ENCODE peak calls at places on chromosome 1, in five cellular contexts. One of them, this sample, is unnamed.

GRCh38 chr1:22077728-22078127 is 25.2 kb downstream of the CDC42 start:
- DNase-seq in transverse colon: no peak
- DNase-seq in A549: no peak
- DNase-seq in OCI-LY7: no peak
- DNase-seq in psoas muscle: no peak
- DNase-seq in this sample: no peak

GRCh38 chr1:11729498-11730428 is 6.2 kb upstream of the AGTRAP start:
- DNase-seq in transverse colon: no peak
- DNase-seq in A549: no peak
- DNase-seq in OCI-LY7: no peak
- DNase-seq in psoas muscle: no peak
- DNase-seq in this sample: no peak

GRCh38 chr1:110200666-110201065 is 9.4 kb upstream of the KCNC4 start:
- DNase-seq in transverse colon: no peak
- DNase-seq in A549: no peak
- DNase-seq in OCI-LY7: no peak
- DNase-seq in psoas muscle: no peak
- DNase-seq in this sample: no peak

GRCh38 chr1:105914403-105914802 is 1142.1 kb upstream of the PRMT6 start:
- DNase-seq in transverse colon: no peak
- DNase-seq in A549: no peak
- DNase-seq in OCI-LY7: no peak
- DNase-seq in psoas muscle: no peak
- DNase-seq in this sample: no peak

GRCh38 chr1:221117548-221117951 is 238.3 kb downstream of the HLX start:
- DNase-seq in transverse colon: no peak
- DNase-seq in A549: peak; percentile 53
- DNase-seq in OCI-LY7: no peak
- DNase-seq in psoas muscle: peak; percentile 73
- DNase-seq in this sample: no peak

GRCh38 chr1:151210830-151211229 is 12.5 kb downstream of the PIP5K1A start:
- DNase-seq in transverse colon: no peak
- DNase-seq in A549: no peak
- DNase-seq in OCI-LY7: no peak
- DNase-seq in psoas muscle: no peak
- DNase-seq in this sample: no peak

GRCh38 chr1:114341886-114342285 is 169.1 kb downstream of the TRIM33 start:
- DNase-seq in transverse colon: no peak
- DNase-seq in A549: no peak
- DNase-seq in OCI-LY7: no peak
- DNase-seq in psoas muscle: no peak
- DNase-seq in this sample: no peak

GRCh38 chr1:8822383-8823294 is 5.2 kb upstream of the RERE start:
- DNase-seq in transverse colon: no peak
- DNase-seq in A549: no peak
- DNase-seq in OCI-LY7: no peak
- DNase-seq in psoas muscle: no peak
- DNase-seq in this sample: peak; percentile 64

GRCh38 chr1:119516680-119517079 is 9.7 kb downstream of the HSD3B1 start:
- DNase-seq in transverse colon: no peak
- DNase-seq in A549: peak; percentile 27
- DNase-seq in OCI-LY7: no peak
- DNase-seq in psoas muscle: no peak
- DNase-seq in this sample: no peak

GRCh38 chr1:108817016-108817415 is 39.9 kb downstream of the AKNAD1 start:
- DNase-seq in transverse colon: peak; percentile 33
- DNase-seq in A549: no peak
- DNase-seq in OCI-LY7: no peak
- DNase-seq in psoas muscle: peak; percentile 52
- DNase-seq in this sample: peak; percentile 80
- H3K4me3 ChIP-seq in transverse colon: no peak overlapping the region
- H3K4me3 ChIP-seq in A549: no peak overlapping the region
- H3K4me3 ChIP-seq in OCI-LY7: no peak overlapping the region
- H3K4me3 ChIP-seq in psoas muscle: peak overlapping the region; percentile 61
- H3K4me3 ChIP-seq in this sample: peak overlapping the region; percentile 24

DNA sequence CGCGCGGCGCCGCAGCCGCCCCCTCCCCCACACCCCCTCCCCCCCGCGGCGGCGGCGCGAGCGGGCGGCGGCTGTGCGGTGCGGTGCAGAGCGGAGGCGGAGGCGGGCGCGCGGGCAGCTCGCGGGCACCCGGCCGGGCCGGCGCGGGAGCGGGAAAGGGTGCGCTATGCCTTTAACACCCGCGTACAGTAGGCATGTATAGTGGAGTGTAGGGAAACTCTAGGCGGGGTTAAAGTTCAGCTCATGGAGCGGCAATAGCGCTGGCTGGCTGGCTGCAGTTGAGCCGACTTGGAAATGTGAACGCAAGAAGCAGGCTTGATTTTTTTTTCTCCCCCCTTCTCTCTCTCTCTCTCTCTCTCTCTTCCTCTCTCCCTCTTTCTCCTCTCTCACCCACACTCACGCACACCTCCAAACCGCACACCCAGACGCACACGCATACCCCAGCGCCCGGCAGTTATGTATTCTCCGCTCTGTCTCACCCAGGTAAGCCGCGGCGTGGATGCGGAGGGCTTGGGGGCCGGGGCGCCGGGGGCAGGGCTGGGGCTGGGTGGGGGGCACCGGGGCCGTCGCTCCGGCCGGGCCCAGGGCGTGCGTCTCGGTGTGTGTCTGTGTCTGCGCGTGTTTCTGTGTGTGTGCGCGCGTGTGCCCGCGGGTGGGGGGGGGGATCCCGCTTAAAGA is at the start of gene NFIA:
- DNase-seq in transverse colon: peak; percentile 75
- DNase-seq in A549: peak; percentile 86
- DNase-seq in OCI-LY7: peak; percentile 50
- DNase-seq in psoas muscle: peak; percentile 81
- DNase-seq in this sample: peak; percentile 34
- H3K27ac ChIP-seq in transverse colon: peak within 1 kb of the TSS; percentile 94
- H3K27ac ChIP-seq in A549: peak within 1 kb of the TSS; percentile 91
- H3K27ac ChIP-seq in OCI-LY7: peak within 1 kb of the TSS; percentile 25
- H3K27ac ChIP-seq in psoas muscle: peak within 1 kb of the TSS; percentile 97
- H3K27ac ChIP-seq in this sample: no peak within 1 kb of the TSS

DNA sequence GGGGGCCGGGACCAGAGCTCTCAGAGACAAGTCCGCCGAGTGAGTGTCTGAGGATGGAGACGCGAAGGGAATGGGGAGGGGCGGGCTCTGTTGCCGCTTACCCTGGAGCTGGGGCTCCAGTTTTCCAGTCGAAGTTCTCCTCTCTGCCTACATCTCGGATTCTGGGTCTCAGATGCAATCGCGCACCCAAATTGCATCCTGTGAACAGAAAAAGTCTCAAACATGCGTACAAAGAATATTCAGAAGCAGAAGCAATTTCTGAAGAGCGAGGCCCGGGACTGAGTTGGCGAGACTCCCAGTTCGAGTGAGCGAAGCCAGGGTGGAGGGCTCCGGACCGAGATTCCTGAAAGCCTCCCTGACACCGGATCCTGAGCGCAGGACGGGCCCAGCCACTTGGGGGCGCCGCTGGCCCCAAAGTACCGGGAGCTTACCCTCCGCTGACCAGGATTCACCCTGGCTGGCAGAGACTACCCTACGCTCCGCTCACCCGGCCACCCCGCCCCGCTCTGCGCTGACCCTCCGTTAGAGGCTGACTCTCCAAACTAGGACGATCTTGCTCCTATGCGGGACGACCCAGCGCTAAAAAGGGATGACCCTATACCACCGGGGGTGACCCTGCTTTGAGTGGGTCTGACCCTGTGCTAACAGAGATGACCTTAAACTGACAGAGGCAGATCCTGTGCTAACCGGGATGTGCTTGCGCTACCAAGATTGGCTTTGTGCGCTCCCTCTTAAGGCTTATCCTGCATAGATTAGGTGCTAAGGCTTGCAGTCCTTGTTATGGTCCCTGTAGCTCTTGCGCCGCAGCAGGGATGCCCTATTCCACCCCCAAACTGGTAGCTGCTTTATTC is 12.1 kb downstream of the FOXD2 start:
- DNase-seq in transverse colon: peak; percentile 40
- DNase-seq in A549: peak; percentile 39
- DNase-seq in OCI-LY7: no peak
- DNase-seq in psoas muscle: peak; percentile 67
- DNase-seq in this sample: no peak
- H3K4me3 ChIP-seq in transverse colon: no peak overlapping the region
- H3K4me3 ChIP-seq in A549: no peak overlapping the region
- H3K4me3 ChIP-seq in OCI-LY7: no peak overlapping the region
- H3K4me3 ChIP-seq in psoas muscle: no peak overlapping the region
- H3K4me3 ChIP-seq in this sample: no peak overlapping the region

GRCh38 chr1:234616644-234617043 is 6.7 kb upstream of the IRF2BP2 start:
- DNase-seq in transverse colon: no peak
- DNase-seq in A549: no peak
- DNase-seq in OCI-LY7: no peak
- DNase-seq in psoas muscle: no peak
- DNase-seq in this sample: no peak
- H3K27ac ChIP-seq in transverse colon: peak overlapping the region; percentile 48
- H3K27ac ChIP-seq in A549: peak overlapping the region; percentile 96
- H3K27ac ChIP-seq in OCI-LY7: no peak overlapping the region
- H3K27ac ChIP-seq in psoas muscle: peak overlapping the region; percentile 70
- H3K27ac ChIP-seq in this sample: peak overlapping the region; percentile 89

DNA sequence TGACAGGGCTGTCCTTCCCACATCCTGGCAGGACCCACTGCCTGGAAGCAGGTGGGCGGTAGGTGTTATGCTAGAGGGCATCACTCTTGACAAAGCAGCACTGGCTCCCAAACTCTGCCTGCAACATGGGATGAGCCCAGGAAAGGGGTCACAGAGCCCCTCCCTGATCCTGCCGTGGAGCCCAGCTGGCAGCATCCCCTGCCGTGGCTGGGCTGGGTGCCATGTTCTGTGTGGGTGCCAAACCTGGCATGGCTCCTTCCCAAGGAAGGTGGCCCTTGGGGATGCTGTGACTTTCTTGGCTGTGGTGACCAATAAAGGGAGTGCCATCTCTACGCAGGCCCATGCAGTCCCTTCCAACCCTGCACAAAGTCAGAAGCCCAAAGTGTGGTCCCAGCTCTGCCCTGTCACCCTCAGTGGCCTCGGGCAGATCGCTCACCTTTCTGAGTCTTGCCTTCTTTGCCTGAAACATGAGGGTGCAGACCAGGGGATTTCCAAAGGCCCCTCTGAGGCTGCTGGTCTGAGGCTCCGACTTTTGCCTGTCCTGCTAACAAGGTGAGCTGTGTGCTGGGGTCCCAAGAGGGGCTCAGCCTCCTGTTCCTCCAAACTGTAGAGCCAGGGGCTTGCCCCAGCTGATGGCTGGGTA is 6.0 kb downstream of the CDK18 start:
- DNase-seq in transverse colon: no peak
- DNase-seq in A549: no peak
- DNase-seq in OCI-LY7: no peak
- DNase-seq in psoas muscle: no peak
- DNase-seq in this sample: no peak
- H3K4me3 ChIP-seq in transverse colon: no peak overlapping the region
- H3K4me3 ChIP-seq in A549: no peak overlapping the region
- H3K4me3 ChIP-seq in OCI-LY7: no peak overlapping the region
- H3K4me3 ChIP-seq in psoas muscle: no peak overlapping the region
- H3K4me3 ChIP-seq in this sample: no peak overlapping the region

GRCh38 chr1:31849653-31850052 is 33.8 kb upstream of the SPOCD1 start:
- DNase-seq in transverse colon: no peak
- DNase-seq in A549: no peak
- DNase-seq in OCI-LY7: no peak
- DNase-seq in psoas muscle: no peak
- DNase-seq in this sample: no peak
- H3K27ac ChIP-seq in transverse colon: no peak overlapping the region
- H3K27ac ChIP-seq in A549: no peak overlapping the region
- H3K27ac ChIP-seq in OCI-LY7: no peak overlapping the region
- H3K27ac ChIP-seq in psoas muscle: no peak overlapping the region
- H3K27ac ChIP-seq in this sample: no peak overlapping the region

DNA sequence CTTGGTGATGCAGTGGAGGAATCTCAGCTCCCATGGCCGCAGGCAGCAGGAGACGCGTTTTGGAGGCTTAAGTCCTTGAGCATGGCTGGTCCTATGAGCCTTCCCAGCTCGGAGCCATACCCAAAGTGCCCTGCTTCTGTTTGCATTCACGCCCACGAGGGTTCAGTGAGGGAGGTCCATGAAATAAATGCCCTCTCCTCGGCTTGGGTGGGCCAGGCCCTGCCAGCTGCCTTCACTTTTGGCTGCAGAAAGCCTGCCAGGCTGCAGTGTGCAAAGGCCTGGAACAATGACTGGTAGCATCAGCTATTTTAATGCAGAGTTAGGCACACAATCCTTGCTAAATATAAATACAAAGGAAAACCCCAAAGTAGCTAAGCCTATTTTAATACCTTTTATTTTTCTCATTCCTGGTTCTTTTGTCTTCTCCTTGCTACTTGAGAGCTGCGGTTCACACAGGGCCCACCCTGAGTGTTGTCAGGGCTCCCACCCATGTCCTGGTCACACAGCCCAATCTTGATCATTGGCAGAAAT is 49.4 kb downstream of the H3-3A start:
- DNase-seq in transverse colon: no peak
- DNase-seq in A549: no peak
- DNase-seq in OCI-LY7: no peak
- DNase-seq in psoas muscle: no peak
- DNase-seq in this sample: peak; percentile 96
- H3K4me3 ChIP-seq in transverse colon: no peak overlapping the region
- H3K4me3 ChIP-seq in A549: no peak overlapping the region
- H3K4me3 ChIP-seq in OCI-LY7: peak overlapping the region; percentile 73
- H3K4me3 ChIP-seq in psoas muscle: peak overlapping the region; percentile 1
- H3K4me3 ChIP-seq in this sample: no peak overlapping the region

DNA sequence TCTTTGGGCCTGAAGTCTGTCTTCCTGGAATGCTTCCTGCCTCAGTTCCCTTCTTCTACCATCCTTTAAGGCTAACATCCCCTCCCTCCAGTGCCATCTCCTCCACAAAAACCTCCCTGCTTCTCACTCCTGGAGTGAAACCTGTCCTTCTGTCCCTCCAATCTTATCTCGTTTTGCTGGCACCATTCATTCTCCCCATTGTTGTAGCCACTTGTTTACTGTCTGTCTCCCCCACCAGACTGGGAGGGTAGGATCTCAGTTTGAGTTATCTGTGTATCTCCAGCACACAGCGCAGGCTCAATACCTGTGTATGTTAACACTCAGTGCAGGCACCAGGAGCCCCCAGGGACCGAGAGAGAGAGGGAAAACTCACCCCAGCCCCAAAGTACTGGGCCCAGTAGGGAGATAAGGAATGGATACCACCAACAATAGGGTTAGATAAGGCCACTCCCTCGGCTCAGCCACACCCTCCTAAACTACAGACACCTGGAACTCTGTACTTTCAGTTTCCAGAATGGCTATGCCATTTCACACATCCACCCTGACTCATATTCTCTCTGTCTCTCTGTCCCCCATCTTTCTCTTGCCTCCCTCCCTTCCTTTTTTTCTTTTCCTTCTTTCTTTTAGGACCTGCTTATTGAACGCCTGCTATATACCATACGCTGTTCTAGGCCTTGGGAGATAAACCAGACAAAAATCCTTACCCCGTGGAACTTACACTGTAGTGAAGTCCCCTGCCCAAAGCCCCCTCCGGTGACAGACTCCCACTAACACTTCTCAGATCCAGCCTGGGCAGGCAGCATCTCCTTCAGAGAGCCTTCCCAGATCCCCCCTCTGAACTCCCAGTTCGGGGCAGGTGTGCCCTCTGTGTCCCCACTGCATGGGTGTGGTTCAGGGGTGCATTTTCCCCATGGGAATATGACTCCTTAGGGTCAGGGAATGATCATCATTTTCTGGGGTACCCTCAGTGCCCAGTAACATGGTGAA is 3.3 kb upstream of the SSBP3 start:
- DNase-seq in transverse colon: peak; percentile 68
- DNase-seq in A549: no peak
- DNase-seq in OCI-LY7: peak; percentile 60
- DNase-seq in psoas muscle: peak; percentile 46
- DNase-seq in this sample: no peak
- H3K27ac ChIP-seq in transverse colon: peak overlapping the region; percentile 99
- H3K27ac ChIP-seq in A549: peak overlapping the region; percentile 74
- H3K27ac ChIP-seq in OCI-LY7: peak overlapping the region; percentile 26
- H3K27ac ChIP-seq in psoas muscle: peak overlapping the region; percentile 89
- H3K27ac ChIP-seq in this sample: no peak overlapping the region